ENCODE peak calls at places on chromosome 6, in eight cellular contexts. H, U, B, K, J, S, A and T are unnamed samples.

GRCh38 chr6:7991536-7991935 is 72.7 kb downstream of the BLOC1S5 start:
- DNase-seq in B (no peak), H (no peak), U (no peak), S (no peak), J (no peak), K (no peak), A (no peak), T (no peak)

GRCh38 chr6:124741341-124741740 is 220.9 kb upstream of the RNF217 start:
- DNase-seq in J (no peak), B (peak), U (no peak), A (no peak), H (no peak), K (no peak), S (no peak), T (no peak)

GRCh38 chr6:148739822-148740128 is 7.1 kb upstream of the UST start:
- DNase-seq in J (no peak), H (no peak), A (no peak), B (no peak), U (no peak), S (no peak), K (no peak), T (no peak)

GRCh38 chr6:88547768-88548167 is 381.6 kb upstream of the CNR1 start:
- DNase-seq in A (no peak), K (no peak), B (no peak), S (no peak), U (no peak), J (no peak), H (no peak), T (no peak)

GRCh38 chr6:114830515-114830914 is 487.7 kb upstream of the HS3ST5 start:
- DNase-seq in A (no peak), S (no peak), K (no peak), B (no peak), J (no peak), U (no peak), H (no peak), T (no peak)

GRCh38 chr6:155162682-155163081 is 101.1 kb upstream of the CLDN20 start:
- DNase-seq in J (no peak), H (no peak), K (no peak), S (no peak), A (no peak), B (no peak), U (no peak), T (no peak)

GRCh38 chr6:40907198-40907701 is 131.8 kb downstream of the UNC5CL start:
- DNase-seq in J (no peak), H (no peak), K (peak), U (no peak), B (peak), S (peak), A (no peak), T (peak)

GRCh38 chr6:20427856-20428255 is 26.2 kb downstream of the E2F3 start:
- DNase-seq in B (no peak), K (no peak), U (no peak), S (no peak), J (peak), A (no peak), H (no peak), T (no peak)

GRCh38 chr6:99614430-99615161 is 8.0 kb downstream of the PRDM13 start:
- DNase-seq in K (no peak), J (no peak), B (peak), U (peak), H (no peak), A (peak), S (peak), T (no peak)

GRCh38 chr6:169088761-169089160 is 164.9 kb downstream of the THBS2 start:
- DNase-seq in K (no peak), B (no peak), J (no peak), H (no peak), A (no peak), S (no peak), U (no peak), T (no peak)

GRCh38 chr6:37624606-37625574 is 72.8 kb downstream of the MDGA1 start:
- DNase-seq in B (no peak), U (peak), A (peak), H (no peak), S (peak), K (peak), J (no peak), T (peak)

GRCh38 chr6:117619178-117619577 is 16.9 kb upstream of the GOPC start:
- DNase-seq in K (no peak), S (no peak), U (no peak), A (no peak), H (no peak), B (no peak), J (no peak), T (no peak)

GRCh38 chr6:32127717-32128592 is at the start of gene ATF6B:
- DNase-seq in S (peak), K (peak), J (peak), A (peak), B (peak), U (peak), H (peak), T (peak)

GRCh38 chr6:150159757-150160156 is 16.9 kb downstream of the PPP1R14C start:
- DNase-seq in H (no peak), B (no peak), J (no peak), K (no peak), S (no peak), A (no peak), U (no peak), T (no peak)

GRCh38 chr6:34546551-34547321 is 9.4 kb downstream of the SPDEF start:
- DNase-seq in U (no peak), K (peak), H (no peak), B (no peak), A (no peak), J (no peak), S (no peak), T (no peak)

GRCh38 chr6:4780360-4780812 is 4.2 kb downstream of the CDYL start:
- DNase-seq in B (peak), U (no peak), S (no peak), A (no peak), K (no peak), J (no peak), H (no peak), T (no peak)

GRCh38 chr6:56246544-56246940 is 838 bp downstream of the COL21A1 start:
- DNase-seq in S (no peak), J (no peak), A (no peak), H (no peak), B (no peak), U (no peak), K (no peak), T (no peak)